ENCODE peak calls at places on chromosomes 3 and 15, in nine cellular contexts. E is BJ; Y is ovary; V is activated CD8-positive, alpha-beta T cell treated with anti-CD3 and anti-CD28 coated beads for 36 hours; R is right lobe of liver; C is DND-41; O is colonic mucosa; P is cardiac muscle cell; G is GM23338. I is an unnamed sample.

GRCh38 chr3:55544219-55544618 is 57.1 kb upstream of the WNT5A start:
- DNase-seq in E (no peak), Y (no peak), V (no peak), R (no peak), C (no peak), O (no peak), P (no peak), G (no peak), I (no peak)

GRCh38 chr3:4036046-4036445 is 236.8 kb downstream of the LRRN1 start:
- DNase-seq in E (no peak), Y (no peak), V (no peak), R (no peak), C (no peak), O (no peak), P (no peak), G (no peak), I (no peak)

GRCh38 chr3:141427764-141428163 is 59.1 kb upstream of the RASA2 start:
- DNase-seq in E (no peak), Y (no peak), V (no peak), R (no peak), C (no peak), O (no peak), P (no peak), G (no peak), I (no peak)

GRCh38 chr3:52444860-52445793 is at the start of gene SEMA3G:
- DNase-seq in E (no peak), Y (no peak), V (peak; percentile 91), R (peak; percentile 83), C (peak; percentile 48), O (peak; percentile 81), P (peak; percentile 60), G (peak; percentile 93), I (no peak)

GRCh38 chr15:29925227-29926082 is 103.2 kb upstream of the TJP1 start:
- DNase-seq in E (no peak), Y (peak; percentile 56), V (peak; percentile 60), R (peak; percentile 67), C (peak; percentile 43), O (peak; percentile 67), P (peak; percentile 87), G (peak; percentile 93), I (no peak)

GRCh38 chr3:173552526-173552925 is 155.0 kb downstream of the NLGN1 start:
- DNase-seq in E (no peak), Y (no peak), V (no peak), R (no peak), C (no peak), O (no peak), P (peak; percentile 2), G (peak; percentile 47), I (no peak)

GRCh38 chr3:169494982-169495381 is 168.5 kb downstream of the MECOM start:
- DNase-seq in E (no peak), Y (no peak), V (no peak), R (no peak), C (no peak), O (no peak), P (no peak), G (no peak), I (no peak)

GRCh38 chr3:34035775-34036174 is 237.3 kb downstream of the PDCD6IP start:
- DNase-seq in E (no peak), Y (no peak), V (no peak), R (no peak), C (no peak), O (no peak), P (no peak), G (no peak), I (no peak)

GRCh38 chr3:184758056-184758455 is 46.2 kb upstream of the MAGEF1 start:
- DNase-seq in E (no peak), Y (no peak), V (no peak), R (no peak), C (no peak), O (no peak), P (no peak), G (no peak), I (no peak)

GRCh38 chr3:160707187-160707789 is 30.3 kb downstream of the ARL14 start:
- DNase-seq in E (no peak), Y (peak; percentile 28), V (peak; percentile 6), R (no peak), C (peak; percentile 52), O (peak; percentile 27), P (peak; percentile 73), G (peak; percentile 68), I (peak; percentile 11)

GRCh38 chr15:99863527-99864198 is 130.4 kb upstream of the LYSMD4 start:
- DNase-seq in E (no peak), Y (no peak), V (no peak), R (no peak), C (no peak), O (no peak), P (no peak), G (no peak), I (no peak)

GRCh38 chr3:126747768-126748167 is 43.7 kb downstream of the CHCHD6 start:
- DNase-seq in E (no peak), Y (no peak), V (no peak), R (no peak), C (no peak), O (no peak), P (no peak), G (no peak), I (no peak)

GRCh38 chr3:19934098-19934566 is at the start of gene EFHB:
- DNase-seq in E (no peak), Y (no peak), V (peak; percentile 48), R (peak; percentile 32), C (no peak), O (peak; percentile 72), P (peak; percentile 53), G (peak; percentile 96), I (no peak)

GRCh38 chr3:73026702-73027101 is 30.1 kb downstream of the PPP4R2 start:
- DNase-seq in E (no peak), Y (no peak), V (no peak), R (no peak), C (no peak), O (no peak), P (no peak), G (no peak), I (no peak)

GRCh38 chr3:12708584-12709192 is 44.8 kb upstream of the RAF1 start:
- DNase-seq in E (peak; percentile 77), Y (peak; percentile 38), V (no peak), R (no peak), C (no peak), O (no peak), P (peak; percentile 83), G (no peak), I (no peak)
- TF ChIP-seq CTCF in E (peak; percentile 66), Y (no peak), V (no peak), R (no peak), C (no peak), O (no peak), P (peak; percentile 35), G (no peak), I (no peak)

GRCh38 chr15:62795171-62795570 is 247.4 kb upstream of the TPM1 start:
- DNase-seq in E (no peak), Y (no peak), V (no peak), R (no peak), C (no peak), O (no peak), P (no peak), G (no peak), I (peak; percentile 20)
- TF ChIP-seq CTCF in E (no peak), Y (no peak), V (no peak), R (no peak), C (no peak), O (no peak), P (no peak), G (no peak), I (no peak)

DNA sequence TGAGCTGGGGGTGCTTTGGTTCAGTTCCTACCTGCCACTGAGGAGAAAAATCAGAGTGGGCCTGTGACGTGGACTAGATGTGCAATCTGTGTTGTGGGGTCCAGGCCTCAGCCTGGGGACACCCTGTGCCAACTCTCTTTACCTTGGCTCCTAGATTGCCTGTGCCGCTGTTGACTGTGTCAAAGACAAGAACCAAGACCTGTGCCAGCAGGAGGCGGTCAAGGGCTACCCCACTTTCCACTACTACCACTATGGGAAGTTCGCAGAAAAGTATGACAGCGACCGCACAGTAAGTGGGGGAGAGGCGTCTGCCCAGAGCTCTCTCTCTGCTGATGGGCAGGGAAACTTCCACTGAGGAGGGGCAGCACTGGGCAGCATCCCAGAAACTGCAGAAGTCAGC is 40.6 kb upstream of the SEC22A start:
- DNase-seq in E (no peak), Y (no peak), V (peak; percentile 4), R (no peak), C (no peak), O (no peak), P (no peak), G (peak; percentile 63), I (no peak)
- TF ChIP-seq CTCF in E (no peak), Y (no peak), V (no peak), R (no peak), C (peak; percentile 27), O (no peak), P (no peak), G (peak; percentile 61), I (no peak)

DNA sequence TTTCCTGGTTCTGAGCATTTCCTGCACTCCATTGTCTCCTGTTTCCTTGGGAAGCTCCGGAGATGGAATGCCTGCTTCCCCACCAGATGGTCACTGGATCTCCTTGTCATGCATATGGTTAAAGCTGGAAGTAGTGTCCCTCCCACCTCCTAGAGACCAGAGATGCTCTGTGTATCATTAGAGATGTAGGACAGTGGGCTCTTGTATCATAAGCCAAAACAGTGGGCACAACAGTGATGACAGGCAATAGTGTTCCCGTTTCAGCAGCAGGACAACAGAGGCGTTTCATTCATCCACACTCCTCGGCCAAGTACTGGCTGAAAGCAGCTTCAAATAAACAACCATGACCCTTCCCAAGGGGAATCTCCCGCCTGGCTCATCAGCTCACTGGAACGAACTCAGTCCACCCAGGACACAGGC is 136.2 kb upstream of the EIF1B start:
- DNase-seq in E (no peak), Y (no peak), V (no peak), R (no peak), C (no peak), O (no peak), P (no peak), G (peak; percentile 9), I (no peak)
- TF ChIP-seq CTCF in E (no peak), Y (no peak), V (no peak), R (no peak), C (no peak), O (no peak), P (no peak), G (no peak), I (no peak)

GRCh38 chr3:48536787-48537186 is 19.8 kb downstream of the PFKFB4 start:
- DNase-seq in E (no peak), Y (no peak), V (no peak), R (no peak), C (no peak), O (no peak), P (no peak), G (no peak), I (no peak)
- TF ChIP-seq CTCF in E (no peak), Y (no peak), V (no peak), R (no peak), C (no peak), O (no peak), P (no peak), G (no peak), I (no peak)

GRCh38 chr15:80835338-80835737 is 56.2 kb downstream of the CEMIP start:
- DNase-seq in E (no peak), Y (no peak), V (no peak), R (no peak), C (no peak), O (no peak), P (no peak), G (peak; percentile 66), I (no peak)
- TF ChIP-seq CTCF in E (peak; percentile 27), Y (no peak), V (no peak), R (no peak), C (no peak), O (no peak), P (peak; percentile 10), G (peak; percentile 42), I (no peak)